ENCODE peak calls at places on chromosomes 13 and 19, in ten cellular contexts. S, U, H, A, Z, Y, G, B, E and I are unnamed samples.

GRCh38 chr13:23020246-23020843 is 160.4 kb upstream of the SGCG start:
- DNase-seq in G (peak; percentile 72), H (no peak), A (no peak), Z (no peak), B (peak; percentile 53), S (peak; percentile 1), Y (peak; percentile 11), E (peak; percentile 2), U (peak; percentile 4), I (no peak)

GRCh38 chr19:27793128-27793643 is 1419.8 kb downstream of the UQCRFS1 start:
- DNase-seq in Y (peak; percentile 41), E (peak; percentile 72), H (no peak), G (peak; percentile 81), Z (peak; percentile 87), U (no peak), S (peak; percentile 61), A (peak; percentile 39), B (peak; percentile 68), I (peak; percentile 47)

GRCh38 chr13:38900188-38900587 is 90.4 kb downstream of the STOML3 start:
- DNase-seq in E (no peak), Z (no peak), Y (no peak), S (no peak), A (no peak), B (no peak), G (no peak), H (no peak), U (no peak), I (no peak)

GRCh38 chr13:72050251-72050650 is 183.2 kb upstream of the DACH1 start:
- DNase-seq in E (no peak), G (no peak), H (no peak), U (no peak), Z (no peak), A (no peak), B (no peak), S (no peak), Y (no peak), I (no peak)

GRCh38 chr13:66849706-66850105 is 380.4 kb downstream of the PCDH9 start:
- DNase-seq in B (no peak), Z (no peak), U (no peak), Y (no peak), H (no peak), S (no peak), E (no peak), A (no peak), G (no peak), I (no peak)

GRCh38 chr13:38990693-38991092 is at the start of gene STOML3:
- DNase-seq in S (no peak), G (no peak), B (no peak), U (no peak), Y (no peak), Z (no peak), A (no peak), H (no peak), E (no peak), I (no peak)

GRCh38 chr13:34506796-34507195 is 435.3 kb upstream of the NBEA start:
- DNase-seq in U (no peak), B (no peak), E (no peak), Z (no peak), G (no peak), S (no peak), A (no peak), Y (no peak), H (no peak), I (no peak)

GRCh38 chr13:35781661-35782060 is 305.2 kb upstream of the MAB21L1 start:
- DNase-seq in B (no peak), Z (no peak), H (no peak), A (no peak), G (no peak), U (no peak), Y (no peak), E (no peak), S (no peak), I (no peak)

GRCh38 chr13:59710995-59711701 is 452.6 kb downstream of the DIAPH3 start:
- DNase-seq in S (no peak), H (no peak), E (no peak), A (no peak), Z (no peak), B (no peak), Y (no peak), U (no peak), G (no peak), I (no peak)

GRCh38 chr19:8640402-8641004 is 10.1 kb downstream of the NFILZ start:
- DNase-seq in E (no peak), Z (no peak), S (no peak), Y (no peak), B (no peak), H (no peak), G (no peak), A (no peak), U (no peak), I (no peak)

GRCh38 chr19:575527-576506 is 3.4 kb downstream of the BSG start:
- DNase-seq in G (peak; percentile 80), Z (no peak), H (peak; percentile 72), E (no peak), A (no peak), S (no peak), B (no peak), Y (no peak), U (no peak), I (peak; percentile 44)

GRCh38 chr13:97726664-97727235 is 226.7 kb upstream of the IPO5 start:
- DNase-seq in H (no peak), G (peak; percentile 30), S (no peak), Z (no peak), E (no peak), B (no peak), Y (no peak), A (no peak), U (no peak), I (no peak)

GRCh38 chr13:39148513-39148961 is 110.3 kb downstream of the NHLRC3 start:
- DNase-seq in E (no peak), U (no peak), Y (peak; percentile 44), G (peak; percentile 94), B (peak; percentile 0), A (no peak), S (peak; percentile 33), Z (no peak), H (no peak), I (no peak)

GRCh38 chr19:46126086-46126485 is 1.6 kb upstream of the IGFL3 start:
- DNase-seq in G (no peak), U (no peak), A (no peak), B (no peak), H (no peak), S (no peak), Z (no peak), E (no peak), Y (no peak), I (no peak)

GRCh38 chr13:32984857-32985626 is 31.2 kb upstream of the KL start:
- DNase-seq in S (no peak), B (no peak), A (no peak), H (no peak), Z (no peak), E (no peak), U (no peak), Y (no peak), G (peak; percentile 84), I (no peak)

GRCh38 chr13:111304041-111304544 is 16.3 kb upstream of the TEX29 start:
- DNase-seq in S (no peak), Y (no peak), G (no peak), A (no peak), H (no peak), B (no peak), E (no peak), Z (no peak), U (no peak), I (no peak)